ENCODE peak calls at places on chromosome 18, in four cellular contexts. M, S, J and Y are unnamed samples.

GRCh38 chr18:42028232-42028832 is 73.3 kb downstream of the PIK3C3 start:
- DNase-seq in S (peak; percentile 9), J (no peak), M (no peak), Y (no peak)

GRCh38 chr18:78906066-78906465 is 73.6 kb upstream of the SALL3 start:
- DNase-seq in M (no peak), J (no peak), S (no peak), Y (no peak)

GRCh38 chr18:30387401-30387800 is 655.1 kb downstream of the DSC3 start:
- DNase-seq in J (no peak), M (no peak), S (no peak), Y (no peak)

GRCh38 chr18:58756596-58757240 is 85.5 kb downstream of the MALT1 start:
- DNase-seq in J (no peak), S (no peak), M (no peak), Y (no peak)

GRCh38 chr18:5824370-5824984 is 70.8 kb downstream of the TMEM200C start:
- DNase-seq in J (no peak), S (no peak), M (no peak), Y (no peak)

GRCh38 chr18:25445430-25445829 is 93.5 kb upstream of the ZNF521 start:
- DNase-seq in J (no peak), M (no peak), S (no peak), Y (no peak)

GRCh38 chr18:78984941-78985784 is 5.5 kb downstream of the SALL3 start:
- DNase-seq in M (no peak), S (peak; percentile 28), J (no peak), Y (no peak)

GRCh38 chr18:80245781-80246655 is 1.3 kb downstream of the PARD6G start:
- DNase-seq in S (no peak), J (no peak), M (no peak), Y (peak; percentile 55)

GRCh38 chr18:23487738-23488625 is 15.3 kb upstream of the RMC1 start:
- DNase-seq in S (no peak), M (no peak), J (peak; percentile 70), Y (no peak)

GRCh38 chr18:45136381-45137088 is 455.8 kb downstream of the SETBP1 start:
- DNase-seq in M (no peak), S (no peak), J (no peak), Y (no peak)

GRCh38 chr18:27313678-27314077 is 128.6 kb upstream of the CHST9 start:
- DNase-seq in M (no peak), J (no peak), S (no peak), Y (no peak)

GRCh38 chr18:43800584-43800983 is 523.3 kb upstream of the SYT4 start:
- DNase-seq in M (no peak), S (no peak), J (no peak), Y (no peak)

GRCh38 chr18:79963658-79964329 is 649 bp upstream of the HSBP1L1 start:
- DNase-seq in M (no peak), J (no peak), S (no peak), Y (no peak)

GRCh38 chr18:74331404-74331803 is 15.8 kb downstream of the C18orf63 start:
- DNase-seq in S (peak; percentile 46), M (no peak), J (no peak), Y (no peak)

GRCh38 chr18:33957705-33958104 is 267.0 kb downstream of the NOL4 start:
- DNase-seq in S (no peak), M (no peak), J (no peak), Y (no peak)

GRCh38 chr18:24000613-24001490 is 13.7 kb upstream of the TTC39C start:
- DNase-seq in J (no peak), M (no peak), S (no peak), Y (no peak)

GRCh38 chr18:12703714-12704113 is 872 bp downstream of the PSMG2 start:
- DNase-seq in M (no peak), J (no peak), S (peak; percentile 10), Y (no peak)

GRCh38 chr18:32661486-32662299 is 111.1 kb downstream of the KLHL14 start:
- DNase-seq in M (no peak), J (no peak), S (peak; percentile 2), Y (no peak)

GRCh38 chr18:61127714-61128485 is 205.3 kb upstream of the CDH20 start:
- DNase-seq in M (no peak), J (no peak), S (no peak), Y (no peak)

GRCh38 chr18:54444309-54444914 is 86.7 kb downstream of the C18orf54 start:
- DNase-seq in J (no peak), M (peak; percentile 52), S (peak; percentile 57), Y (peak; percentile 41)

GRCh38 chr18:23356416-23356815 is 96.7 kb upstream of the RIOK3 start:
- DNase-seq in S (no peak), M (no peak), J (no peak), Y (no peak)

GRCh38 chr18:28127763-28128737 is 48.9 kb downstream of the CDH2 start:
- DNase-seq in S (peak; percentile 38), J (no peak), M (no peak), Y (no peak)

GRCh38 chr18:11823545-11823944 is 27.7 kb upstream of the CHMP1B start:
- DNase-seq in S (no peak), J (no peak), M (no peak), Y (no peak)

GRCh38 chr18:48576454-48576766 is 37.6 kb downstream of the CTIF start:
- DNase-seq in S (no peak), M (no peak), J (no peak), Y (no peak)